ENCODE peak calls at places on chromosomes 2 and 18, in six cellular contexts. Q is HT1080; P is stimulated activated naive B cell treated with anti-CD40 and anti-IgM and Interleukin-4, amounts not matched to agents 10 μg/mL and 1 μg/mL and 100 μg/mL, for 72 hours; O is OCI-LY7; H is tibial nerve; E is EH. R is an unnamed sample.

GRCh38 chr18:67875057-67875456 is 358.5 kb upstream of the DSEL start:
- DNase-seq in Q (no peak), P (no peak), H (no peak), O (no peak), E (no peak), R (no peak)

GRCh38 chr18:55100817-55101457 is 141.7 kb upstream of the CCDC68 start:
- DNase-seq in H (no peak), P (no peak), E (peak), Q (peak), O (no peak), R (no peak)

GRCh38 chr2:172200495-172201085 is 97.9 kb upstream of the DLX2 start:
- DNase-seq in P (no peak), E (peak), Q (peak), O (no peak), H (no peak), R (no peak)

GRCh38 chr2:37827911-37828411 is 97.1 kb upstream of the RMDN2 start:
- DNase-seq in O (no peak), Q (peak), P (no peak), E (peak), H (no peak), R (no peak)

GRCh38 chr18:76445741-76446232 is 49.3 kb downstream of the ZNF516 start:
- DNase-seq in P (no peak), Q (peak), O (no peak), H (no peak), E (no peak), R (no peak)

GRCh38 chr18:68648191-68648590 is 66.7 kb downstream of the TMX3 start:
- DNase-seq in Q (no peak), P (no peak), E (no peak), O (no peak), H (no peak), R (no peak)

GRCh38 chr2:109070290-109070689 is 58.7 kb upstream of the SH3RF3 start:
- DNase-seq in P (no peak), H (no peak), O (no peak), Q (no peak), E (no peak), R (no peak)

GRCh38 chr2:42013409-42013808 is 34.4 kb upstream of the PKDCC start:
- DNase-seq in P (no peak), E (no peak), H (no peak), Q (no peak), O (no peak), R (no peak)

GRCh38 chr2:138829326-138829725 is 49.1 kb upstream of the NXPH2 start:
- DNase-seq in E (peak), P (no peak), H (no peak), Q (peak), O (peak), R (no peak)

GRCh38 chr2:159613515-159614336 is 2.6 kb downstream of the BAZ2B start:
- DNase-seq in H (no peak), P (no peak), E (peak), O (no peak), Q (peak), R (no peak)

R was measured in cortex of kidney.